ENCODE peak calls at places on chromosomes 5 and 9, in five cellular contexts. W, D, O, E and I are unnamed samples.
A peak's percentile ranks its signal among the peaks of the same experiment; 100 is the strongest.

GRCh38 chr5:73482383-73483193 is 15.7 kb upstream of the BTF3 start:
- DNase-seq in E (peak; percentile 58), O (no peak), D (peak; percentile 66), W (no peak), I (no peak)

GRCh38 chr5:1292139-1292538 is 2.7 kb downstream of the TERT start:
- DNase-seq in O (no peak), E (no peak), D (peak; percentile 43), W (no peak), I (no peak)

GRCh38 chr9:31821583-31821982 is 562.9 kb upstream of the ACO1 start:
- DNase-seq in W (no peak), D (no peak), O (no peak), E (no peak), I (no peak)

GRCh38 chr5:96823900-96824351 is 16.2 kb upstream of the ERAP1 start:
- DNase-seq in E (peak; percentile 26), D (no peak), O (no peak), W (no peak), I (no peak)

GRCh38 chr9:4831944-4832343 is 39.2 kb downstream of the RCL1 start:
- DNase-seq in D (no peak), E (no peak), W (no peak), O (no peak), I (no peak)

GRCh38 chr5:3186711-3187450 is 408.8 kb upstream of the IRX1 start:
- DNase-seq in W (no peak), E (no peak), D (no peak), O (no peak), I (no peak)

GRCh38 chr5:84450617-84451414 is 66.1 kb upstream of the EDIL3 start:
- DNase-seq in W (no peak), O (no peak), E (peak; percentile 25), D (no peak), I (no peak)

GRCh38 chr5:101174981-101175380 is 271.9 kb upstream of the ST8SIA4 start:
- DNase-seq in E (no peak), O (no peak), D (no peak), W (no peak), I (no peak)

GRCh38 chr9:27377147-27377807 is 80.3 kb upstream of the EQTN start:
- DNase-seq in D (peak; percentile 12), O (no peak), W (no peak), E (no peak), I (no peak)

GRCh38 chr5:40838076-40838475 is 3.1 kb upstream of the RPL37 start:
- DNase-seq in W (no peak), E (no peak), D (no peak), O (no peak), I (no peak)

GRCh38 chr5:78429332-78429849 is 69.0 kb downstream of the SCAMP1 start:
- DNase-seq in D (no peak), W (no peak), O (no peak), E (no peak), I (no peak)

GRCh38 chr9:1207681-1208080 is 157.5 kb downstream of the DMRT2 start:
- DNase-seq in D (no peak), E (no peak), W (no peak), O (no peak), I (no peak)

GRCh38 chr5:78540335-78541057 is 108.1 kb downstream of the LHFPL2 start:
- DNase-seq in E (no peak), D (no peak), O (no peak), W (peak; percentile 66), I (no peak)

GRCh38 chr9:73118297-73118696 is 33.4 kb upstream of the ANXA1 start:
- DNase-seq in D (no peak), W (no peak), E (no peak), O (no peak), I (no peak)

GRCh38 chr5:144361406-144361805 is 190.7 kb downstream of the KCTD16 start:
- DNase-seq in W (no peak), O (no peak), D (no peak), E (no peak), I (no peak)

GRCh38 chr9:113548221-113549041 is 84.9 kb downstream of the RGS3 start:
- DNase-seq in E (no peak), D (no peak), O (peak; percentile 82), W (peak; percentile 69), I (peak; percentile 84)

GRCh38 chr9:127166651-127167524 is 44.5 kb upstream of the ANGPTL2 start:
- DNase-seq in W (no peak), E (peak; percentile 36), O (no peak), D (peak; percentile 53), I (no peak)

GRCh38 chr5:57494104-57495098 is 11.8 kb upstream of the ACTBL2 start:
- DNase-seq in O (peak; percentile 32), E (peak; percentile 95), D (no peak), W (peak; percentile 32), I (no peak)

GRCh38 chr9:4197548-4197947 is 102.3 kb downstream of the GLIS3 start:
- DNase-seq in O (peak; percentile 14), W (no peak), D (peak; percentile 15), E (no peak), I (no peak)

GRCh38 chr5:103624748-103625147 is 62.2 kb upstream of the NUDT12 start:
- DNase-seq in E (peak; percentile 83), D (no peak), W (no peak), O (no peak), I (no peak)

GRCh38 chr9:130106860-130107848 is 53.4 kb downstream of the GPR107 start:
- DNase-seq in D (peak; percentile 85), W (peak; percentile 93), E (peak; percentile 90), O (peak; percentile 91), I (peak; percentile 88)

GRCh38 chr5:10232386-10232785 is 17.3 kb downstream of the ATPSCKMT start:
- DNase-seq in O (peak; percentile 43), E (no peak), D (no peak), W (no peak), I (no peak)

GRCh38 chr5:147346006-147346561 is 111.3 kb downstream of the STK32A start:
- DNase-seq in E (no peak), O (no peak), W (no peak), D (no peak), I (no peak)

GRCh38 chr5:123907349-123907748 is 395.4 kb downstream of the CSNK1G3 start:
- DNase-seq in W (no peak), O (no peak), D (no peak), E (no peak), I (no peak)

GRCh38 chr5:154134499-154134898 is 56.0 kb upstream of the GALNT10 start:
- DNase-seq in E (no peak), D (no peak), O (no peak), W (no peak), I (no peak)

GRCh38 chr5:139486201-139486600 is 3.6 kb upstream of the STING1 start:
- DNase-seq in O (no peak), D (peak; percentile 54), E (no peak), W (no peak), I (no peak)

GRCh38 chr5:8138884-8139283 is 269.9 kb downstream of the MTRR start:
- DNase-seq in O (no peak), D (no peak), E (no peak), W (no peak), I (no peak)

GRCh38 chr9:92974696-92975451 is 27.6 kb downstream of the FGD3 start:
- DNase-seq in O (no peak), E (no peak), D (no peak), W (no peak), I (no peak)

GRCh38 chr5:71938886-71939285 is 168.4 kb upstream of the MAP1B start:
- DNase-seq in W (no peak), E (no peak), D (peak; percentile 57), O (no peak), I (no peak)

GRCh38 chr9:16720386-16720785 is 150.1 kb downstream of the BNC2 start:
- DNase-seq in O (no peak), E (no peak), D (no peak), W (no peak), I (no peak)

GRCh38 chr9:16719921-16720320 is 150.5 kb downstream of the BNC2 start:
- DNase-seq in O (peak; percentile 72), W (no peak), D (no peak), E (no peak), I (no peak)

GRCh38 chr9:16718296-16718695 is 152.2 kb downstream of the BNC2 start:
- DNase-seq in D (no peak), E (no peak), W (no peak), O (no peak), I (no peak)

GRCh38 chr9:16716631-16717030 is 153.8 kb downstream of the BNC2 start:
- DNase-seq in O (no peak), E (no peak), D (no peak), W (no peak), I (no peak)

GRCh38 chr9:16718952-16719351 is 151.5 kb downstream of the BNC2 start:
- DNase-seq in O (no peak), D (no peak), E (peak; percentile 41), W (no peak), I (peak; percentile 41)
- TF ChIP-seq CTCF in O (no peak), D (no peak), E (no peak), W (no peak), I (no peak)

GRCh38 chr5:169635933-169636332 is 1.1 kb upstream of the DOCK2 start:
- DNase-seq in E (no peak), O (no peak), W (no peak), D (no peak), I (no peak)
- H3K4me3 ChIP-seq in E (no peak overlapping the region), O (no peak overlapping the region), W (no peak overlapping the region), D (no peak overlapping the region), I (no peak overlapping the region)

DNA sequence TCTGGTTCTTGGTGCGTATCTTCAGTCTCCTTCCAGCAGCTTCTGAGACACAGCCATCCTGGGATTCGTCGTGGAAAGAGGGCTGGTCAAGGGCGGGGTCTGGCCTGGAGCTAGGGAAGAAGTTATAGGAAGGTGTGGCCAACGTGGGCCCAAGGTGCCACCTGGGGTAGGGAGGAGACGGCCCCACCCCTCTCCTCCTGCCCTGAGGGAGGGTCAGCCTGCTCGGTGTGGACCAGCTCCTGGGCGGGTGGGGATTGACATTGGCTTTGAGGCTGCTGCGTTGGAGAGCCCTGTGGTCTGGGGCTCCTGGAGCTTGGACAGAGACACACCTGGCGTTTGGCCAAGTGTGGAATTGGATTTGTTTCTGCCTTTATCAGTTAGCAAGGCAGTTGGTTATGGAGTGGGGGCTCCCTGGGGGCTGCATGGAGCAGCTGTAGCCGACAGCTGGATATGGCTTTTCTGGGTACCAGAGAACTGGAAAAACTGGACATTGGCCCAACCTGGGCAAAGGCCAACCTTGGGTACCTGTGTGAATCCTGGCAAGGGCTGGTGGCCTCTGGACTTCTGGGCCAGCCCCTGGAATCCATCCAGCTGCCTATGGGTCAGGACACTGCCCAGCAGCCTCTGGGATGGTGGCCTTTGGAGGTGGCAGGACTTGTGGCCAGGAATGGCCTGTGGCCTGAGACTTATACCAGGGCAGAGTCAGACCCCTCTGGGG is 75.7 kb upstream of the PPP1R26 start:
- DNase-seq in W (no peak), D (no peak), E (no peak), O (peak; percentile 44), I (peak; percentile 15)
- H3K27me3 ChIP-seq in W (peaks cover 41% of the 10 kb centered on the region), D (no peaks in the 10 kb centered on the region), E (no peaks in the 10 kb centered on the region), O (no peaks in the 10 kb centered on the region), I (no peaks in the 10 kb centered on the region)

GRCh38 chr9:68530618-68531017 is 10.1 kb downstream of the TMEM252 start:
- DNase-seq in D (peak; percentile 8), E (peak; percentile 60), O (peak; percentile 19), W (peak; percentile 72), I (peak; percentile 50)
- TF ChIP-seq CTCF in D (no peak), E (peak; percentile 7), O (no peak), W (peak; percentile 24), I (no peak)